ENCODE peak calls at places on chromosomes 5 and 9, in eight cellular contexts. J is fibroblast of mammary gland; A is adrenal gland; C is CD4-positive, alpha-beta T cell; U is HFFc6; P is left ventricle myocardium inferior; I is HCT116; H is epithelial cell of proximal tubule. T is an unnamed sample.

GRCh38 chr5:159286420-159287035 is 23.4 kb downstream of the UBLCP1 start:
- DNase-seq in J (peak), A (no peak), C (no peak), U (peak), P (no peak), I (no peak), H (no peak), T (no peak)

GRCh38 chr5:32474201-32474854 is 29.8 kb upstream of the ZFR start:
- DNase-seq in J (no peak), A (no peak), C (no peak), U (no peak), P (no peak), I (no peak), H (peak), T (no peak)

GRCh38 chr9:130825051-130825651 is 9.9 kb upstream of the ABL1 start:
- DNase-seq in J (peak), A (no peak), C (no peak), U (peak), P (no peak), I (no peak), H (no peak), T (no peak)

GRCh38 chr5:168477060-168477459 is 9.2 kb upstream of the RARS1 start:
- DNase-seq in J (peak), A (no peak), C (no peak), U (no peak), P (no peak), I (no peak), H (no peak), T (no peak)

GRCh38 chr9:133327834-133328484 is 8.0 kb downstream of the SURF6 start:
- DNase-seq in J (no peak), A (peak), C (no peak), U (no peak), P (no peak), I (no peak), H (no peak), T (no peak)

GRCh38 chr5:56595561-56595960 is 219.8 kb upstream of the MAP3K1 start:
- DNase-seq in J (no peak), A (no peak), C (no peak), U (no peak), P (no peak), I (no peak), H (no peak), T (no peak)

GRCh38 chr5:65722575-65723424 is 795 bp downstream of the NLN start:
- DNase-seq in J (peak), A (no peak), C (no peak), U (peak), P (no peak), I (peak), H (no peak), T (no peak)

GRCh38 chr5:147348046-147348445 is 113.2 kb downstream of the STK32A start:
- DNase-seq in J (peak), A (no peak), C (no peak), U (peak), P (no peak), I (no peak), H (no peak), T (no peak)

GRCh38 chr5:111079846-111080245 is 8.3 kb downstream of the TSLP start:
- DNase-seq in J (peak), A (no peak), C (no peak), U (no peak), P (no peak), I (no peak), H (no peak), T (no peak)

GRCh38 chr5:111834926-111835599 is 78.1 kb upstream of the NREP start:
- DNase-seq in J (peak), A (no peak), C (no peak), U (no peak), P (no peak), I (no peak), H (no peak), T (no peak)

GRCh38 chr5:57037355-57037754 is 85.4 kb upstream of the MIER3 start:
- DNase-seq in J (no peak), A (no peak), C (no peak), U (no peak), P (no peak), I (peak), H (no peak), T (no peak)

GRCh38 chr5:75656311-75657003 is 45.2 kb downstream of the ANKDD1B start:
- DNase-seq in J (peak), A (peak), C (no peak), U (peak), P (no peak), I (no peak), H (no peak), T (no peak)

GRCh38 chr5:98975223-98975622 is 46.4 kb upstream of the CHD1 start:
- DNase-seq in J (no peak), A (no peak), C (no peak), U (no peak), P (no peak), I (no peak), H (no peak), T (no peak)

GRCh38 chr5:31753700-31754461 is 115.0 kb downstream of the PDZD2 start:
- DNase-seq in J (no peak), A (no peak), C (no peak), U (no peak), P (no peak), I (no peak), H (no peak), T (no peak)

GRCh38 chr9:136182850-136183422 is 22.0 kb downstream of the LHX3 start:
- DNase-seq in J (no peak), A (no peak), C (no peak), U (no peak), P (no peak), I (no peak), H (no peak), T (no peak)

GRCh38 chr5:24232929-24233328 is 411.8 kb downstream of the CDH10 start:
- DNase-seq in J (no peak), A (no peak), C (no peak), U (no peak), P (no peak), I (no peak), H (no peak), T (no peak)

GRCh38 chr5:138077064-138077696 is 6.7 kb upstream of the WNT8A start:
- DNase-seq in J (peak), A (peak), C (peak), U (peak), P (peak), I (peak), H (no peak), T (peak)

GRCh38 chr9:101566904-101567724 is 27.7 kb downstream of the PPP3R2 start:
- DNase-seq in J (peak), A (no peak), C (peak), U (peak), P (no peak), I (peak), H (peak), T (no peak)

GRCh38 chr9:89940625-89941024 is 335.8 kb downstream of the GADD45G start:
- DNase-seq in J (peak), A (peak), C (no peak), U (no peak), P (no peak), I (no peak), H (no peak), T (no peak)

GRCh38 chr9:70962761-70963445 is 158.5 kb downstream of the TRPM3 start:
- DNase-seq in J (peak), A (no peak), C (no peak), U (no peak), P (no peak), I (no peak), H (no peak), T (no peak)

GRCh38 chr9:122381206-122381950 is 10.6 kb downstream of the PTGS1 start:
- DNase-seq in J (no peak), A (no peak), C (no peak), U (no peak), P (no peak), I (no peak), H (no peak), T (peak)

GRCh38 chr9:755454-756381 is 85.8 kb upstream of the DMRT1 start:
- DNase-seq in J (peak), A (no peak), C (no peak), U (peak), P (no peak), I (peak), H (no peak), T (no peak)

GRCh38 chr9:12956261-12956660 is 181.4 kb downstream of the LURAP1L start:
- DNase-seq in J (no peak), A (no peak), C (no peak), U (no peak), P (no peak), I (no peak), H (no peak), T (no peak)

GRCh38 chr9:86645303-86645702 is 291.1 kb upstream of the TUT7 start:
- DNase-seq in J (no peak), A (no peak), C (no peak), U (no peak), P (no peak), I (no peak), H (no peak), T (no peak)
- TF ChIP-seq CTCF in J (no peak), A (no peak), C (no peak), U (no peak), P (no peak), I (no peak), H (no peak), T (no peak)

DNA sequence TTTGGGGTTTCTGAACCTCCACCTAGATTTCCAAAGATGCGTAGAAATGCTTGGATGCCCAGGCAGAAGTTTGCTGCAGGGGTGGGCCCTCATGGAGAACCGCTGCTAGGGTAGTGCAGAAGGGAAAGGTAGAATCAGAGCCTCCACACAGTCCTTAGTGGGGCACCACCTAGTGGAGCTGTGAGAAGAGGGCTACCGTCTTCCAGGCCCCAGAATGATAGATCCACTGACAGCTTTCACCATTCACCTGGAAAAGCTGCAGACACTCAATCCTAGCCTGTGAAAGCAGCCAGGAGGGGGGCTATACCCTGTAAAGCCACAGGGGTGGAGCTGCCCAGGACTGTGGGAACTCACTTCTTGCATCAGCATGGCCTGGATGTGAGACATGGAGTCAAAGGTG is 13.3 kb upstream of the HSDL2 start:
- DNase-seq in J (no peak), A (no peak), C (no peak), U (no peak), P (no peak), I (peak), H (no peak), T (no peak)
- TF ChIP-seq CTCF in J (peak), A (no peak), C (no peak), U (peak), P (peak), I (peak), H (peak), T (no peak)

DNA sequence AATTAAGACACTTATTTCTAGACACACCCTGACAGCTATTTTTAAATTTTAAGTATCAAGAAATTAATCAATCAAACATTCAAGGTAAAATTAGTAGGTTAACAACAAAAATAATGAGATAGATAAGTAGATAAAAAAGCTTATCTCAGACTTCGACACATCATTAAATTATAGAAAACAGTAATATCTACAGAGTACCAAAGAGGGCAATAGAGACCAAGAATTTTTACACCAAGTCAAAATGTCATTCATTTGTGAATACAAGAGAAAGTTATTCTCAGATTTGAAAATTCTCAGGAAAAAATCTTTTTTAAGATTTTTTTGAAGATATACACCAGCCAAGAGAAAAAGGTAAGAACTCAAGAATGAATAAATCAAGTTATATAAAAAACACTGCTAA is 445.6 kb downstream of the ACTL7B start:
- DNase-seq in J (no peak), A (no peak), C (no peak), U (no peak), P (no peak), I (no peak), H (no peak), T (no peak)
- TF ChIP-seq CTCF in J (no peak), A (no peak), C (no peak), U (peak), P (no peak), I (peak), H (no peak), T (no peak)

DNA sequence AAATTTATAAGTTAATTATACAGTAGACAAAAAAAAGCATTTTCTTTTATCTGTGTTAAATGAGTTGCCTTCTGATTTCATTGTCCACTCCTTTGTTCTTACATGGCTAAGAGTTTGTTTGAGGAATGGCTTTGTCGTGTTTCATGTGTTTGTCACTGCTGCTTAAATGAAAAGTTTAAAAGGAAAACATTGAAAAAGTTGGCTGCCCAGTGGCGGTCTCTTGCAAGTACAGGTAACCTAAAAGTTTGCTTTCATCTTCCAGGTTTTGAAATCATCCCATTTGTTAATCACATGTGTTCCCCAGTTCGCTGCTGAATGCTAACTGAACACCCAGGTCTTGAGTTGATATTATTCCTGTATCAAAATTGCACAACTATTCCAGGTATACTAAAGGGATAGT is 33.9 kb downstream of the EGFLAM start:
- DNase-seq in J (no peak), A (no peak), C (no peak), U (no peak), P (no peak), I (no peak), H (no peak), T (no peak)
- TF ChIP-seq CTCF in J (no peak), A (no peak), C (no peak), U (no peak), P (no peak), I (no peak), H (no peak), T (no peak)

GRCh38 chr5:143021595-143021994 is 251.4 kb downstream of the ARHGAP26 start:
- DNase-seq in J (no peak), A (no peak), C (no peak), U (no peak), P (no peak), I (no peak), H (no peak), T (no peak)

GRCh38 chr5:143025971-143026370 is 255.8 kb downstream of the ARHGAP26 start:
- DNase-seq in J (no peak), A (no peak), C (no peak), U (no peak), P (no peak), I (no peak), H (no peak), T (no peak)

GRCh38 chr5:143024227-143024920 is 254.2 kb downstream of the ARHGAP26 start:
- DNase-seq in J (no peak), A (no peak), C (no peak), U (no peak), P (no peak), I (no peak), H (no peak), T (no peak)

GRCh38 chr5:143025376-143025775 is 255.2 kb downstream of the ARHGAP26 start:
- DNase-seq in J (peak), A (no peak), C (no peak), U (no peak), P (no peak), I (no peak), H (no peak), T (no peak)

GRCh38 chr5:143023447-143024096 is 253.4 kb downstream of the ARHGAP26 start:
- DNase-seq in J (peak), A (no peak), C (no peak), U (peak), P (peak), I (no peak), H (no peak), T (no peak)
- TF ChIP-seq CTCF in J (no peak), A (no peak), C (no peak), U (peak), P (peak), I (no peak), H (no peak), T (no peak)

GRCh38 chr5:59177644-59178043 is 594.8 kb downstream of the RAB3C start:
- DNase-seq in J (no peak), A (no peak), C (no peak), U (no peak), P (no peak), I (no peak), H (no peak), T (no peak)

GRCh38 chr5:59173568-59173967 is 590.7 kb downstream of the RAB3C start:
- DNase-seq in J (peak), A (no peak), C (no peak), U (no peak), P (no peak), I (no peak), H (no peak), T (no peak)

GRCh38 chr5:59178071-59178470 is 595.2 kb downstream of the RAB3C start:
- DNase-seq in J (no peak), A (no peak), C (no peak), U (no peak), P (no peak), I (no peak), H (no peak), T (no peak)

GRCh38 chr5:59171131-59171530 is 588.3 kb downstream of the RAB3C start:
- DNase-seq in J (no peak), A (no peak), C (no peak), U (no peak), P (no peak), I (no peak), H (no peak), T (no peak)

DNA sequence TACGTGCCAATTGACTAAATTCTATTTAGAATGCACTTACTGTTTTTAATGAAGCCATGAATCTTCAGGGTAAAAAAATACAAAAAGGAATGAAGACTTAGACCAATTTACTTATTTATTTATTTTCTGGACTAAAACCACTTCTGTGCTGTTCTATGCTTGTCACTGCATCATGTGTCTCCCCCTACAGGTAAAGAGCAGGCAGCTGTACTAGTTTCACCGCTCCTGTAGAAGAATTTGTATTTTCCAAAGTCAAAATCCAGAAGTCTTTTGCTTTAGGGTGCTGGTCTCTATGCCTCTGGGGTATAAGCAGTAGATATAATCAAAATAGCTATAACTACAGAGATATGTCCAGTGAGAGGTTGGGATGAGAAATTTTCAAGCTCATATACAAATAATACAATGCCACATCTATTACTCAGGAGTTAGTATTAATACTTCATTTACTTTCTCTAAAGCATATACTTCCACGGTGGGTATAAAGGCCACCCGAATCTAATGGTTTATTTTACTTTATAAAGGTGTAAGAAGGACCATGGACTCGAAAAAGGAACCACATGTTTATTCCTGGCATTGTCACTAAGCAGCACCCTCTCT is 591.5 kb downstream of the RAB3C start:
- DNase-seq in J (peak), A (no peak), C (no peak), U (peak), P (no peak), I (peak), H (peak), T (no peak)
- TF ChIP-seq CTCF in J (peak), A (peak), C (peak), U (peak), P (peak), I (peak), H (peak), T (peak)

DNA sequence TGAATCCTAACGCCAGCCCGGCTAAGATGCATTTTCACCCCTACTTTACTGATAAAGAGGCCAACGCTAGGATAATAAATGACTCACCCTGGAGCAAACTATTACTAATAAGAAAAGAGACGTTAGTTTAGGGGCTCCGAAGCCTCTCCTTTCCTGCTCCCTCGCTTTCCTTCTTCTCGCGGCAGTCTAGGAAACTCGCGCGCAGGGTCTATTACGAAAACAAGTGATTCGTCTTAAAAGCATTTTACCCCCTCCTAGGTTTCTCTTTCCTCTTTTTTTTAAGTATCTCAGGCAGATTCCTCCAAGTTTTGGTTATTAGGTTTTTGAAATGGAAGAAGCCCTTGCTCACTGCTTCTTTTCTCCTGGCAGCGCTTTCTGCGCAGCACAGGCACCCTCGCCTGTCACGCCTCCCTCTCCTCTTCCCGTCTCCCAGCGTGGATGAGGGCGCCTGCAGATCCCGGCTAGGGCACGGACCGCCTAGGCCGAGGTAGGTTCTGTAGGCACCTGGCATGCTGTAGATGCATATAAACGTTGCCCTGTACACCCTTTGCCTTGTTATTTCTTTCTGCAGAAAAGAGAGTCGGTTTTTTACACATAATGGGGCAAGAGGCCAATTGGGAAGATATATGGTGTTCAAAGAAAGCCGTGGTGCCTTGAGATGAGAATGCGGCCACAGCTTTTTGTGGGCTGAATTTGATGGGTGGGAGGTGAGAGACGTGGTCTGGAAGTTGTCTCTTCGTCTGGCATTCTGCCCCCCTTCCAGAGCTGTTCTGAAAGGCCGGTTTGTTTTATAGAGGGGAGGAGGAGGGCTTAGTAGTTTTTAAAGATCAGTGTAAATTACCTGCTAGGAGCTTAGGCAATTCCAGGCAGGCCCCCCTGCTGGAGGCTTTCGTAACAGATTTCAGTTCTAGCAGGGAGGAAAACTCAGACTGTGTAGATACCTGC is 981 bp downstream of the GCNT1 start:
- DNase-seq in J (peak), A (no peak), C (no peak), U (peak), P (peak), I (peak), H (no peak), T (peak)
- TF ChIP-seq CTCF in J (peak), A (no peak), C (no peak), U (peak), P (no peak), I (no peak), H (peak), T (no peak)

GRCh38 chr5:91245871-91246270 is 137.2 kb downstream of the ARRDC3 start:
- DNase-seq in J (peak), A (no peak), C (no peak), U (peak), P (no peak), I (no peak), H (no peak), T (no peak)
- TF ChIP-seq CTCF in J (peak), A (no peak), C (no peak), U (peak), P (no peak), I (peak), H (peak), T (no peak)

GRCh38 chr5:96726802-96727201 is 64.6 kb downstream of the CAST start:
- DNase-seq in J (no peak), A (no peak), C (no peak), U (no peak), P (no peak), I (no peak), H (no peak), T (no peak)

GRCh38 chr5:96734871-96735325 is 72.7 kb downstream of the CAST start:
- DNase-seq in J (peak), A (no peak), C (no peak), U (no peak), P (no peak), I (no peak), H (no peak), T (no peak)

GRCh38 chr5:96725257-96725656 is 63.1 kb downstream of the CAST start:
- DNase-seq in J (no peak), A (no peak), C (no peak), U (no peak), P (no peak), I (no peak), H (no peak), T (no peak)

GRCh38 chr5:96733771-96734498 is 71.8 kb downstream of the CAST start:
- DNase-seq in J (peak), A (no peak), C (no peak), U (no peak), P (no peak), I (peak), H (no peak), T (no peak)

GRCh38 chr5:96729156-96729555 is 67.0 kb downstream of the CAST start:
- DNase-seq in J (no peak), A (no peak), C (no peak), U (no peak), P (no peak), I (no peak), H (no peak), T (no peak)
- TF ChIP-seq CTCF in J (peak), A (peak), C (peak), U (peak), P (peak), I (peak), H (peak), T (no peak)